ENCODE peak calls at places on chromosomes 5 and 9, in nine cellular contexts. One of them, this sample, is unnamed.

GRCh38 chr5:36688722-36689121 is 82.3 kb downstream of the SLC1A3 start:
- DNase-seq in PC-9: no peak
- DNase-seq in AG09309: no peak
- DNase-seq in osteoblast: no peak
- DNase-seq in psoas muscle: no peak
- DNase-seq in spleen: no peak
- DNase-seq in GM06990: no peak
- DNase-seq in GM12878: no peak
- DNase-seq in nephron progenitor cell: no peak
- DNase-seq in this sample: no peak

GRCh38 chr9:93650448-93650847 is 74.1 kb downstream of the PHF2 start:
- DNase-seq in psoas muscle: no peak
- DNase-seq in GM12878: no peak
- DNase-seq in AG09309: no peak
- DNase-seq in spleen: peak; percentile 74
- DNase-seq in osteoblast: peak; percentile 77
- DNase-seq in nephron progenitor cell: no peak
- DNase-seq in GM06990: no peak
- DNase-seq in PC-9: no peak
- DNase-seq in this sample: no peak

GRCh38 chr5:88045146-88045545 is 223.5 kb downstream of the TMEM161B start:
- DNase-seq in PC-9: no peak
- DNase-seq in AG09309: no peak
- DNase-seq in nephron progenitor cell: no peak
- DNase-seq in osteoblast: no peak
- DNase-seq in spleen: no peak
- DNase-seq in GM12878: no peak
- DNase-seq in psoas muscle: no peak
- DNase-seq in GM06990: no peak
- DNase-seq in this sample: no peak

GRCh38 chr9:447230-448025 is 232.8 kb downstream of the DOCK8 start:
- DNase-seq in PC-9: peak; percentile 54
- DNase-seq in GM12878: no peak
- DNase-seq in AG09309: no peak
- DNase-seq in GM06990: no peak
- DNase-seq in psoas muscle: no peak
- DNase-seq in osteoblast: no peak
- DNase-seq in nephron progenitor cell: no peak
- DNase-seq in spleen: no peak
- DNase-seq in this sample: no peak

GRCh38 chr5:120257358-120257971 is 206.6 kb upstream of the PRR16 start:
- DNase-seq in AG09309: no peak
- DNase-seq in spleen: no peak
- DNase-seq in GM12878: no peak
- DNase-seq in nephron progenitor cell: no peak
- DNase-seq in osteoblast: no peak
- DNase-seq in GM06990: no peak
- DNase-seq in psoas muscle: no peak
- DNase-seq in PC-9: no peak
- DNase-seq in this sample: no peak

GRCh38 chr5:13773652-13774051 is 170.8 kb downstream of the DNAH5 start:
- DNase-seq in PC-9: no peak
- DNase-seq in AG09309: no peak
- DNase-seq in psoas muscle: no peak
- DNase-seq in osteoblast: no peak
- DNase-seq in GM12878: no peak
- DNase-seq in GM06990: no peak
- DNase-seq in spleen: no peak
- DNase-seq in nephron progenitor cell: no peak
- DNase-seq in this sample: no peak

GRCh38 chr5:141413540-141414069 is 818 bp downstream of the PCDHGA10 start:
- DNase-seq in PC-9: no peak
- DNase-seq in osteoblast: no peak
- DNase-seq in psoas muscle: no peak
- DNase-seq in GM12878: no peak
- DNase-seq in nephron progenitor cell: no peak
- DNase-seq in AG09309: no peak
- DNase-seq in spleen: no peak
- DNase-seq in GM06990: no peak
- DNase-seq in this sample: no peak

GRCh38 chr5:168609806-168610482 is 30.8 kb upstream of the PANK3 start:
- DNase-seq in psoas muscle: no peak
- DNase-seq in GM06990: no peak
- DNase-seq in PC-9: no peak
- DNase-seq in nephron progenitor cell: no peak
- DNase-seq in osteoblast: no peak
- DNase-seq in spleen: no peak
- DNase-seq in GM12878: no peak
- DNase-seq in AG09309: no peak
- DNase-seq in this sample: no peak

GRCh38 chr5:58188287-58188651 is 271.6 kb downstream of the PLK2 start:
- DNase-seq in GM12878: no peak
- DNase-seq in psoas muscle: no peak
- DNase-seq in spleen: no peak
- DNase-seq in osteoblast: no peak
- DNase-seq in AG09309: peak; percentile 60
- DNase-seq in PC-9: peak; percentile 60
- DNase-seq in nephron progenitor cell: no peak
- DNase-seq in GM06990: no peak
- DNase-seq in this sample: no peak

GRCh38 chr9:34556231-34556525 is 33.3 kb downstream of the CNTFR start:
- DNase-seq in GM12878: no peak
- DNase-seq in spleen: peak; percentile 61
- DNase-seq in nephron progenitor cell: no peak
- DNase-seq in psoas muscle: no peak
- DNase-seq in PC-9: no peak
- DNase-seq in GM06990: no peak
- DNase-seq in osteoblast: no peak
- DNase-seq in AG09309: no peak
- DNase-seq in this sample: no peak

GRCh38 chr9:110105107-110105506 is 102.9 kb downstream of the C9orf152 start:
- DNase-seq in PC-9: no peak
- DNase-seq in nephron progenitor cell: no peak
- DNase-seq in GM12878: no peak
- DNase-seq in GM06990: no peak
- DNase-seq in spleen: no peak
- DNase-seq in AG09309: peak; percentile 49
- DNase-seq in osteoblast: peak; percentile 38
- DNase-seq in psoas muscle: no peak
- DNase-seq in this sample: no peak

GRCh38 chr5:170848033-170848432 is 13.8 kb upstream of the RANBP17 start:
- DNase-seq in psoas muscle: no peak
- DNase-seq in GM06990: no peak
- DNase-seq in GM12878: no peak
- DNase-seq in spleen: no peak
- DNase-seq in AG09309: no peak
- DNase-seq in nephron progenitor cell: no peak
- DNase-seq in PC-9: peak; percentile 50
- DNase-seq in osteoblast: no peak
- DNase-seq in this sample: no peak

GRCh38 chr9:27353405-27354229 is 56.7 kb upstream of the EQTN start:
- DNase-seq in GM06990: no peak
- DNase-seq in GM12878: peak; percentile 46
- DNase-seq in PC-9: no peak
- DNase-seq in spleen: peak; percentile 76
- DNase-seq in AG09309: no peak
- DNase-seq in psoas muscle: peak; percentile 45
- DNase-seq in nephron progenitor cell: no peak
- DNase-seq in osteoblast: no peak
- DNase-seq in this sample: no peak

GRCh38 chr5:116696356-116696755 is 121.7 kb upstream of the SEMA6A start:
- DNase-seq in GM06990: no peak
- DNase-seq in spleen: no peak
- DNase-seq in GM12878: no peak
- DNase-seq in PC-9: no peak
- DNase-seq in AG09309: no peak
- DNase-seq in psoas muscle: no peak
- DNase-seq in osteoblast: no peak
- DNase-seq in nephron progenitor cell: no peak
- DNase-seq in this sample: no peak

GRCh38 chr9:25613709-25614108 is 64.5 kb downstream of the TUSC1 start:
- DNase-seq in AG09309: no peak
- DNase-seq in spleen: no peak
- DNase-seq in osteoblast: no peak
- DNase-seq in psoas muscle: no peak
- DNase-seq in GM06990: no peak
- DNase-seq in nephron progenitor cell: no peak
- DNase-seq in GM12878: no peak
- DNase-seq in PC-9: no peak
- DNase-seq in this sample: no peak

GRCh38 chr5:67050125-67050524 is 146.5 kb downstream of the CD180 start:
- DNase-seq in psoas muscle: no peak
- DNase-seq in nephron progenitor cell: no peak
- DNase-seq in spleen: no peak
- DNase-seq in GM12878: no peak
- DNase-seq in AG09309: no peak
- DNase-seq in PC-9: no peak
- DNase-seq in GM06990: no peak
- DNase-seq in osteoblast: no peak
- DNase-seq in this sample: no peak
- TF ChIP-seq CTCF in psoas muscle: no peak
- TF ChIP-seq CTCF in nephron progenitor cell: no peak
- TF ChIP-seq CTCF in spleen: no peak
- TF ChIP-seq CTCF in GM12878: no peak
- TF ChIP-seq CTCF in AG09309: no peak
- TF ChIP-seq CTCF in PC-9: no peak
- TF ChIP-seq CTCF in GM06990: no peak
- TF ChIP-seq CTCF in osteoblast: no peak
- TF ChIP-seq CTCF in this sample: no peak

GRCh38 chr9:2227468-2227867 is 212.3 kb downstream of the SMARCA2 start:
- DNase-seq in PC-9: no peak
- DNase-seq in AG09309: peak; percentile 32
- DNase-seq in psoas muscle: no peak
- DNase-seq in GM06990: no peak
- DNase-seq in osteoblast: no peak
- DNase-seq in GM12878: no peak
- DNase-seq in nephron progenitor cell: no peak
- DNase-seq in spleen: no peak
- DNase-seq in this sample: peak; percentile 43

GRCh38 chr9:2228641-2229040 is 213.5 kb downstream of the SMARCA2 start:
- DNase-seq in osteoblast: no peak
- DNase-seq in PC-9: no peak
- DNase-seq in GM06990: no peak
- DNase-seq in GM12878: no peak
- DNase-seq in nephron progenitor cell: no peak
- DNase-seq in AG09309: no peak
- DNase-seq in psoas muscle: no peak
- DNase-seq in spleen: no peak
- DNase-seq in this sample: no peak

GRCh38 chr9:2229109-2229733 is 214.1 kb downstream of the SMARCA2 start:
- DNase-seq in nephron progenitor cell: no peak
- DNase-seq in psoas muscle: no peak
- DNase-seq in AG09309: no peak
- DNase-seq in GM06990: peak; percentile 26
- DNase-seq in GM12878: no peak
- DNase-seq in spleen: no peak
- DNase-seq in PC-9: peak; percentile 23
- DNase-seq in osteoblast: no peak
- DNase-seq in this sample: no peak

GRCh38 chr9:2230362-2230761 is 215.2 kb downstream of the SMARCA2 start:
- DNase-seq in spleen: no peak
- DNase-seq in AG09309: no peak
- DNase-seq in psoas muscle: no peak
- DNase-seq in PC-9: no peak
- DNase-seq in nephron progenitor cell: no peak
- DNase-seq in osteoblast: no peak
- DNase-seq in GM06990: no peak
- DNase-seq in GM12878: no peak
- DNase-seq in this sample: no peak

DNA sequence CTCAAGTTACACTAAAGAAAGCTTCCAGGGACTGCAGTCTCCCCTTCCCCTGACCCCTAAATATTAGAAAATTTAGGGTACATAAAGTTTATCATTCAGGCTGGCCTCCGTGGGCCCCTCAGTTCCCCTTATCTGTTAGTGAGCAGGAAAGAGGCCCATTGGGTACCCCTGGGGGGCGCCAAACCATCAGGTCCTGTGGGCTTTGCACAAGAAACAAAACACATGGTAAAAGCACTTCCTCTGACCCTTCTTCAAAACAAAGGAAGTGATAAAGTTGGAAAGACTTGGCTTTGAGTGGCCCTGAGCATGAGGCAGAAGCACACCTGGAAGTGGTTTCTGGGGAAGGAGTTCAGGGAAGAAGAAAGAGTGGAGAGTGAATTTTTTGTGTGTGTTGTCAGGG is 213.0 kb downstream of the SMARCA2 start:
- DNase-seq in GM12878: no peak
- DNase-seq in GM06990: no peak
- DNase-seq in spleen: no peak
- DNase-seq in PC-9: no peak
- DNase-seq in AG09309: no peak
- DNase-seq in psoas muscle: no peak
- DNase-seq in nephron progenitor cell: peak; percentile 17
- DNase-seq in osteoblast: no peak
- DNase-seq in this sample: peak; percentile 23
- TF ChIP-seq CTCF in GM12878: peak; percentile 42
- TF ChIP-seq CTCF in GM06990: peak; percentile 49
- TF ChIP-seq CTCF in spleen: no peak
- TF ChIP-seq CTCF in PC-9: peak; percentile 24
- TF ChIP-seq CTCF in AG09309: peak; percentile 29
- TF ChIP-seq CTCF in psoas muscle: peak; percentile 46
- TF ChIP-seq CTCF in nephron progenitor cell: no peak
- TF ChIP-seq CTCF in osteoblast: peak; percentile 26
- TF ChIP-seq CTCF in this sample: no peak

DNA sequence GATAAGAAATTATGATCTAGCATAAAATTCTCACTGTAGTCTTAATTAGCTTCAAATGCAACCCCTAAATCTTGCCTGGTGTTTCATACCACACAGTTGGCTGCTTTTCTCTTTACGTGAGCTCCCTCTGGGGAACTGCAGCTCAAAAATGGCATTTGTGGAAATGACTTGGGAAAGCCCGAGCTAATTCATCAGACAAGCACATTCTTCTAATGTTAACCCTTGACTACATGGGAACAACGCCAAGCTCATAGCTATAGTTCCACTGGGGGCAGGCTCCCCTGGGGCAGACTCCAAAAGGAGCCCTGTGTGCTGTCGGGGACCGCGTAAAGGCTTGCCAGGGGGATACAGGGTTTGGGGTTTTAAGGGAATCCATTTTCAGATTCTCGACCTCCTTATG is 301.3 kb upstream of the DAP start:
- DNase-seq in nephron progenitor cell: no peak
- DNase-seq in GM06990: no peak
- DNase-seq in spleen: no peak
- DNase-seq in PC-9: no peak
- DNase-seq in psoas muscle: no peak
- DNase-seq in GM12878: no peak
- DNase-seq in AG09309: no peak
- DNase-seq in osteoblast: no peak
- DNase-seq in this sample: no peak
- TF ChIP-seq CTCF in nephron progenitor cell: no peak
- TF ChIP-seq CTCF in GM06990: no peak
- TF ChIP-seq CTCF in spleen: no peak
- TF ChIP-seq CTCF in PC-9: no peak
- TF ChIP-seq CTCF in psoas muscle: no peak
- TF ChIP-seq CTCF in GM12878: no peak
- TF ChIP-seq CTCF in AG09309: no peak
- TF ChIP-seq CTCF in osteoblast: no peak
- TF ChIP-seq CTCF in this sample: no peak

DNA sequence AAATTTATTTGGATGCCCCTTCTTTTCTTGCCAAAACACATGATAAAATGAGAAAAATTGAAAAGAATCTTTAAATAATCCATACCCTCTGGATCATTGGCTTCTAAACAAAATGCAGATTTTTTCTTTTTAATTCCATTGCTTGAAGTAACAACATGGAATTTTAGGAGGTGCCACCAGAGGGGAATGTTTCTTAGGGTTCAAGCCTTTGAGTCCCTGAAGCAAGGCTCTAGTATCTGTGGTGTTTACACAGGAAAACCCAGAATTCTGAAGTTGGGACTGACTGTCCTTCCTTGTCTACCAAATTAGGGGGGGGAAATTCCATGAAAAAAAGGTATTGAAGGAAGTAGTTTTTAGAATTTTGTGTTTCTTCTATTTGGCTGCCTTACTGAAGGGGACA is 69.4 kb downstream of the LMNB1 start:
- DNase-seq in spleen: no peak
- DNase-seq in osteoblast: peak; percentile 15
- DNase-seq in GM06990: no peak
- DNase-seq in PC-9: no peak
- DNase-seq in GM12878: no peak
- DNase-seq in psoas muscle: no peak
- DNase-seq in nephron progenitor cell: no peak
- DNase-seq in AG09309: no peak
- DNase-seq in this sample: no peak
- TF ChIP-seq CTCF in spleen: no peak
- TF ChIP-seq CTCF in osteoblast: peak; percentile 47
- TF ChIP-seq CTCF in GM06990: no peak
- TF ChIP-seq CTCF in PC-9: no peak
- TF ChIP-seq CTCF in GM12878: no peak
- TF ChIP-seq CTCF in psoas muscle: no peak
- TF ChIP-seq CTCF in nephron progenitor cell: no peak
- TF ChIP-seq CTCF in AG09309: peak; percentile 36
- TF ChIP-seq CTCF in this sample: no peak